ENCODE peak calls at places on chromosomes 5 and 9, in six cellular contexts. One of them, this sample, is unnamed.

GRCh38 chr5:6900828-6901227 is 187.6 kb downstream of the TENT4A start:
- DNase-seq in activated CD8-positive, alpha-beta T cell treated with anti-CD3 and anti-CD28 coated beads for 36 hours: no peak
- DNase-seq in stimulated activated CD4-positive, alpha-beta T cell treated with anti-CD3 and anti-CD28 coated beads, Interleukin-2, amount 100 ng/mL, for 48 hours: no peak
- DNase-seq in fibroblast of the aortic adventitia: no peak
- DNase-seq in tibial nerve: no peak
- DNase-seq in fibroblast of the conjunctiva: no peak
- DNase-seq in this sample: no peak

GRCh38 chr5:137624786-137625349 is 111.0 kb downstream of the KLHL3 start:
- DNase-seq in tibial nerve: no peak
- DNase-seq in fibroblast of the aortic adventitia: no peak
- DNase-seq in activated CD8-positive, alpha-beta T cell treated with anti-CD3 and anti-CD28 coated beads for 36 hours: no peak
- DNase-seq in fibroblast of the conjunctiva: no peak
- DNase-seq in stimulated activated CD4-positive, alpha-beta T cell treated with anti-CD3 and anti-CD28 coated beads, Interleukin-2, amount 100 ng/mL, for 48 hours: no peak
- DNase-seq in this sample: no peak

GRCh38 chr9:110251212-110251611 is 5.1 kb downstream of the TXN start:
- DNase-seq in activated CD8-positive, alpha-beta T cell treated with anti-CD3 and anti-CD28 coated beads for 36 hours: no peak
- DNase-seq in tibial nerve: no peak
- DNase-seq in fibroblast of the aortic adventitia: no peak
- DNase-seq in stimulated activated CD4-positive, alpha-beta T cell treated with anti-CD3 and anti-CD28 coated beads, Interleukin-2, amount 100 ng/mL, for 48 hours: no peak
- DNase-seq in fibroblast of the conjunctiva: no peak
- DNase-seq in this sample: no peak

GRCh38 chr5:152717393-152717792 is 312.3 kb upstream of the NMUR2 start:
- DNase-seq in stimulated activated CD4-positive, alpha-beta T cell treated with anti-CD3 and anti-CD28 coated beads, Interleukin-2, amount 100 ng/mL, for 48 hours: no peak
- DNase-seq in activated CD8-positive, alpha-beta T cell treated with anti-CD3 and anti-CD28 coated beads for 36 hours: no peak
- DNase-seq in tibial nerve: no peak
- DNase-seq in fibroblast of the conjunctiva: no peak
- DNase-seq in fibroblast of the aortic adventitia: no peak
- DNase-seq in this sample: no peak

GRCh38 chr9:76116913-76117312 is 226.4 kb downstream of the PCSK5 start:
- DNase-seq in fibroblast of the aortic adventitia: peak
- DNase-seq in tibial nerve: no peak
- DNase-seq in fibroblast of the conjunctiva: peak
- DNase-seq in stimulated activated CD4-positive, alpha-beta T cell treated with anti-CD3 and anti-CD28 coated beads, Interleukin-2, amount 100 ng/mL, for 48 hours: no peak
- DNase-seq in activated CD8-positive, alpha-beta T cell treated with anti-CD3 and anti-CD28 coated beads for 36 hours: no peak
- DNase-seq in this sample: no peak

GRCh38 chr5:178590141-178590923 is at the start of gene COL23A1:
- DNase-seq in activated CD8-positive, alpha-beta T cell treated with anti-CD3 and anti-CD28 coated beads for 36 hours: peak
- DNase-seq in tibial nerve: peak
- DNase-seq in fibroblast of the conjunctiva: no peak
- DNase-seq in fibroblast of the aortic adventitia: peak
- DNase-seq in stimulated activated CD4-positive, alpha-beta T cell treated with anti-CD3 and anti-CD28 coated beads, Interleukin-2, amount 100 ng/mL, for 48 hours: peak
- DNase-seq in this sample: no peak

GRCh38 chr9:92747459-92748232 is 17.0 kb downstream of the BICD2 start:
- DNase-seq in stimulated activated CD4-positive, alpha-beta T cell treated with anti-CD3 and anti-CD28 coated beads, Interleukin-2, amount 100 ng/mL, for 48 hours: no peak
- DNase-seq in fibroblast of the aortic adventitia: no peak
- DNase-seq in tibial nerve: no peak
- DNase-seq in fibroblast of the conjunctiva: no peak
- DNase-seq in activated CD8-positive, alpha-beta T cell treated with anti-CD3 and anti-CD28 coated beads for 36 hours: no peak
- DNase-seq in this sample: no peak

GRCh38 chr5:118146824-118147223 is 841.5 kb downstream of the DTWD2 start:
- DNase-seq in fibroblast of the aortic adventitia: no peak
- DNase-seq in fibroblast of the conjunctiva: no peak
- DNase-seq in tibial nerve: no peak
- DNase-seq in activated CD8-positive, alpha-beta T cell treated with anti-CD3 and anti-CD28 coated beads for 36 hours: no peak
- DNase-seq in stimulated activated CD4-positive, alpha-beta T cell treated with anti-CD3 and anti-CD28 coated beads, Interleukin-2, amount 100 ng/mL, for 48 hours: no peak
- DNase-seq in this sample: no peak

GRCh38 chr9:110655723-110656641 is 12.6 kb upstream of the MUSK start:
- DNase-seq in activated CD8-positive, alpha-beta T cell treated with anti-CD3 and anti-CD28 coated beads for 36 hours: no peak
- DNase-seq in stimulated activated CD4-positive, alpha-beta T cell treated with anti-CD3 and anti-CD28 coated beads, Interleukin-2, amount 100 ng/mL, for 48 hours: no peak
- DNase-seq in fibroblast of the aortic adventitia: peak
- DNase-seq in tibial nerve: peak
- DNase-seq in fibroblast of the conjunctiva: peak
- DNase-seq in this sample: no peak

GRCh38 chr5:100273846-100274580 is 261.2 kb upstream of the FAM174A start:
- DNase-seq in fibroblast of the aortic adventitia: no peak
- DNase-seq in activated CD8-positive, alpha-beta T cell treated with anti-CD3 and anti-CD28 coated beads for 36 hours: no peak
- DNase-seq in fibroblast of the conjunctiva: no peak
- DNase-seq in stimulated activated CD4-positive, alpha-beta T cell treated with anti-CD3 and anti-CD28 coated beads, Interleukin-2, amount 100 ng/mL, for 48 hours: no peak
- DNase-seq in tibial nerve: no peak
- DNase-seq in this sample: no peak

GRCh38 chr5:54639621-54640020 is 122.1 kb downstream of the SNX18 start:
- DNase-seq in fibroblast of the aortic adventitia: no peak
- DNase-seq in tibial nerve: no peak
- DNase-seq in activated CD8-positive, alpha-beta T cell treated with anti-CD3 and anti-CD28 coated beads for 36 hours: no peak
- DNase-seq in stimulated activated CD4-positive, alpha-beta T cell treated with anti-CD3 and anti-CD28 coated beads, Interleukin-2, amount 100 ng/mL, for 48 hours: no peak
- DNase-seq in fibroblast of the conjunctiva: no peak
- DNase-seq in this sample: no peak

GRCh38 chr5:936149-937144 is 43.8 kb downstream of the TRIP13 start:
- DNase-seq in activated CD8-positive, alpha-beta T cell treated with anti-CD3 and anti-CD28 coated beads for 36 hours: no peak
- DNase-seq in fibroblast of the conjunctiva: no peak
- DNase-seq in fibroblast of the aortic adventitia: no peak
- DNase-seq in tibial nerve: no peak
- DNase-seq in stimulated activated CD4-positive, alpha-beta T cell treated with anti-CD3 and anti-CD28 coated beads, Interleukin-2, amount 100 ng/mL, for 48 hours: no peak
- DNase-seq in this sample: no peak

GRCh38 chr5:14662721-14663120 is 1.8 kb upstream of the OTULIN start:
- DNase-seq in fibroblast of the conjunctiva: no peak
- DNase-seq in stimulated activated CD4-positive, alpha-beta T cell treated with anti-CD3 and anti-CD28 coated beads, Interleukin-2, amount 100 ng/mL, for 48 hours: no peak
- DNase-seq in activated CD8-positive, alpha-beta T cell treated with anti-CD3 and anti-CD28 coated beads for 36 hours: no peak
- DNase-seq in tibial nerve: no peak
- DNase-seq in fibroblast of the aortic adventitia: no peak
- DNase-seq in this sample: no peak

GRCh38 chr5:56123531-56124243 is 109.4 kb downstream of the ANKRD55 start:
- DNase-seq in tibial nerve: no peak
- DNase-seq in stimulated activated CD4-positive, alpha-beta T cell treated with anti-CD3 and anti-CD28 coated beads, Interleukin-2, amount 100 ng/mL, for 48 hours: no peak
- DNase-seq in fibroblast of the aortic adventitia: peak
- DNase-seq in fibroblast of the conjunctiva: peak
- DNase-seq in activated CD8-positive, alpha-beta T cell treated with anti-CD3 and anti-CD28 coated beads for 36 hours: peak
- DNase-seq in this sample: no peak

GRCh38 chr5:127536687-127537086 is 19.2 kb downstream of the PRRC1 start:
- DNase-seq in fibroblast of the aortic adventitia: peak
- DNase-seq in activated CD8-positive, alpha-beta T cell treated with anti-CD3 and anti-CD28 coated beads for 36 hours: no peak
- DNase-seq in tibial nerve: no peak
- DNase-seq in fibroblast of the conjunctiva: no peak
- DNase-seq in stimulated activated CD4-positive, alpha-beta T cell treated with anti-CD3 and anti-CD28 coated beads, Interleukin-2, amount 100 ng/mL, for 48 hours: no peak
- DNase-seq in this sample: no peak

GRCh38 chr9:3047912-3048311 is 204.0 kb upstream of the PUM3 start:
- DNase-seq in tibial nerve: no peak
- DNase-seq in fibroblast of the conjunctiva: no peak
- DNase-seq in fibroblast of the aortic adventitia: no peak
- DNase-seq in stimulated activated CD4-positive, alpha-beta T cell treated with anti-CD3 and anti-CD28 coated beads, Interleukin-2, amount 100 ng/mL, for 48 hours: no peak
- DNase-seq in activated CD8-positive, alpha-beta T cell treated with anti-CD3 and anti-CD28 coated beads for 36 hours: no peak
- DNase-seq in this sample: no peak

GRCh38 chr9:132199056-132199455 is 37.2 kb downstream of the NTNG2 start:
- DNase-seq in tibial nerve: no peak
- DNase-seq in fibroblast of the conjunctiva: no peak
- DNase-seq in activated CD8-positive, alpha-beta T cell treated with anti-CD3 and anti-CD28 coated beads for 36 hours: no peak
- DNase-seq in stimulated activated CD4-positive, alpha-beta T cell treated with anti-CD3 and anti-CD28 coated beads, Interleukin-2, amount 100 ng/mL, for 48 hours: no peak
- DNase-seq in fibroblast of the aortic adventitia: no peak
- DNase-seq in this sample: no peak

GRCh38 chr9:83245979-83246659 is 183.2 kb upstream of the RASEF start:
- DNase-seq in stimulated activated CD4-positive, alpha-beta T cell treated with anti-CD3 and anti-CD28 coated beads, Interleukin-2, amount 100 ng/mL, for 48 hours: no peak
- DNase-seq in activated CD8-positive, alpha-beta T cell treated with anti-CD3 and anti-CD28 coated beads for 36 hours: no peak
- DNase-seq in fibroblast of the aortic adventitia: no peak
- DNase-seq in fibroblast of the conjunctiva: no peak
- DNase-seq in tibial nerve: no peak
- DNase-seq in this sample: no peak

GRCh38 chr5:56561-57290 is 35.2 kb upstream of the PLEKHG4B start:
- DNase-seq in stimulated activated CD4-positive, alpha-beta T cell treated with anti-CD3 and anti-CD28 coated beads, Interleukin-2, amount 100 ng/mL, for 48 hours: no peak
- DNase-seq in tibial nerve: no peak
- DNase-seq in fibroblast of the aortic adventitia: peak
- DNase-seq in activated CD8-positive, alpha-beta T cell treated with anti-CD3 and anti-CD28 coated beads for 36 hours: peak
- DNase-seq in fibroblast of the conjunctiva: no peak
- DNase-seq in this sample: no peak

GRCh38 chr9:125325821-125326220 is 64.2 kb downstream of the GAPVD1 start:
- DNase-seq in tibial nerve: no peak
- DNase-seq in stimulated activated CD4-positive, alpha-beta T cell treated with anti-CD3 and anti-CD28 coated beads, Interleukin-2, amount 100 ng/mL, for 48 hours: no peak
- DNase-seq in fibroblast of the conjunctiva: no peak
- DNase-seq in activated CD8-positive, alpha-beta T cell treated with anti-CD3 and anti-CD28 coated beads for 36 hours: no peak
- DNase-seq in fibroblast of the aortic adventitia: peak
- DNase-seq in this sample: no peak